ENCODE peak calls at places on chromosomes 7 and 10, in eight cellular contexts. S is caudate nucleus; Y is activated B cell treated with CpG ODN at 0.5 μM for 24 hours; D is Panc1; O is transverse colon; Q is putamen; M is GDM1; B is CD4-positive, alpha-beta T cell. R is an unnamed sample.

GRCh38 chr10:21048086-21048485 is 151.0 kb upstream of the NEBL start:
- DNase-seq in S (no peak), Y (no peak), D (no peak), O (no peak), Q (no peak), M (no peak), B (no peak), R (no peak)

GRCh38 chr10:79285315-79286185 is 61.7 kb upstream of the PPIF start:
- DNase-seq in S (no peak), Y (no peak), D (no peak), O (no peak), Q (no peak), M (no peak), B (no peak), R (no peak)

GRCh38 chr10:68406111-68406814 is 814 bp downstream of the RUFY2 start:
- DNase-seq in S (peak), Y (no peak), D (no peak), O (peak), Q (peak), M (peak), B (no peak), R (no peak)

GRCh38 chr7:27693794-27694193 is 31.1 kb upstream of the HIBADH start:
- DNase-seq in S (no peak), Y (no peak), D (no peak), O (no peak), Q (no peak), M (no peak), B (no peak), R (no peak)

GRCh38 chr7:73703985-73704639 is 15.4 kb downstream of the STX1A start:
- DNase-seq in S (no peak), Y (no peak), D (no peak), O (peak), Q (no peak), M (no peak), B (peak), R (no peak)

GRCh38 chr10:33935350-33935749 is 600.9 kb upstream of the NRP1 start:
- DNase-seq in S (no peak), Y (no peak), D (no peak), O (no peak), Q (no peak), M (no peak), B (no peak), R (no peak)

GRCh38 chr10:3467052-3467906 is 294.7 kb upstream of the PITRM1 start:
- DNase-seq in S (no peak), Y (no peak), D (peak), O (peak), Q (no peak), M (no peak), B (no peak), R (no peak)

GRCh38 chr7:97078023-97078988 is 39.2 kb upstream of the SDHAF3 start:
- DNase-seq in S (no peak), Y (no peak), D (no peak), O (no peak), Q (no peak), M (no peak), B (no peak), R (no peak)

GRCh38 chr10:133405272-133405671 is 11.3 kb downstream of the MTG1 start:
- DNase-seq in S (no peak), Y (no peak), D (no peak), O (no peak), Q (no peak), M (no peak), B (no peak), R (no peak)

GRCh38 chr7:97752215-97752614 is 20.3 kb downstream of the TAC1 start:
- DNase-seq in S (no peak), Y (no peak), D (no peak), O (no peak), Q (no peak), M (no peak), B (no peak), R (peak)

GRCh38 chr10:124601431-124602120 is 140.0 kb downstream of the LHPP start:
- DNase-seq in S (no peak), Y (peak), D (no peak), O (no peak), Q (no peak), M (no peak), B (no peak), R (no peak)

GRCh38 chr7:7263297-7264230 is 81.2 kb downstream of the C1GALT1 start:
- DNase-seq in S (no peak), Y (no peak), D (no peak), O (no peak), Q (no peak), M (no peak), B (no peak), R (no peak)

GRCh38 chr7:6139189-6139996 is 108.2 kb downstream of the ANKRD61 start:
- DNase-seq in S (no peak), Y (no peak), D (no peak), O (no peak), Q (peak), M (peak), B (no peak), R (no peak)

GRCh38 chr7:80172387-80172786 is 37.8 kb downstream of the GNAI1 start:
- DNase-seq in S (no peak), Y (no peak), D (no peak), O (no peak), Q (no peak), M (no peak), B (no peak), R (no peak)

GRCh38 chr10:49119746-49120145 is 4.4 kb upstream of the VSTM4 start:
- DNase-seq in S (no peak), Y (no peak), D (no peak), O (no peak), Q (no peak), M (no peak), B (no peak), R (no peak)

GRCh38 chr7:55202150-55202913 is 162.8 kb upstream of the LANCL2 start:
- DNase-seq in S (no peak), Y (no peak), D (no peak), O (no peak), Q (no peak), M (no peak), B (no peak), R (no peak)

GRCh38 chr7:75915416-75916156 is 631 bp downstream of the POR start:
- DNase-seq in S (no peak), Y (peak), D (no peak), O (peak), Q (peak), M (no peak), B (no peak), R (no peak)

GRCh38 chr7:98212532-98213041 is 1.3 kb downstream of the BHLHA15 start:
- DNase-seq in S (no peak), Y (no peak), D (no peak), O (no peak), Q (no peak), M (no peak), B (no peak), R (no peak)

GRCh38 chr7:41696323-41696916 is 6.5 kb downstream of the INHBA start:
- DNase-seq in S (peak), Y (no peak), D (no peak), O (peak), Q (peak), M (no peak), B (no peak), R (no peak)

GRCh38 chr10:103845983-103846382 is 9.4 kb downstream of the SH3PXD2A start:
- DNase-seq in S (no peak), Y (peak), D (no peak), O (peak), Q (no peak), M (peak), B (peak), R (no peak)

GRCh38 chr10:20778008-20778757 is 118.9 kb downstream of the NEBL start:
- DNase-seq in S (no peak), Y (no peak), D (no peak), O (no peak), Q (no peak), M (no peak), B (no peak), R (no peak)